ENCODE peak calls at places on chromosome 14, in four cellular contexts. M is MCF 10A, U is uterus, L is RWPE1. X is an unnamed sample.

GRCh38 chr14:67940476-67940875 is 120.9 kb downstream of the RAD51B start:
- DNase-seq in M (peak), L (no peak), U (no peak), X (no peak)

GRCh38 chr14:32934891-32935633 is 3.6 kb upstream of the NPAS3 start:
- DNase-seq in M (no peak), U (peak), L (no peak), X (no peak)

GRCh38 chr14:99012703-99013102 is 259.3 kb downstream of the BCL11B start:
- DNase-seq in M (no peak), U (no peak), L (no peak), X (no peak)

GRCh38 chr14:72883963-72884362 is 9.9 kb downstream of the DPF3 start:
- DNase-seq in L (no peak), M (no peak), U (no peak), X (no peak)

GRCh38 chr14:57871487-57872080 is 5.7 kb upstream of the SLC35F4 start:
- DNase-seq in L (peak), U (no peak), M (peak), X (peak)

GRCh38 chr14:104665663-104666522 is 23.5 kb upstream of the INF2 start:
- DNase-seq in L (no peak), M (peak), U (no peak), X (peak)

GRCh38 chr14:71592361-71592760 is 339.9 kb upstream of the RGS6 start:
- DNase-seq in L (no peak), M (no peak), U (no peak), X (no peak)

GRCh38 chr14:74723134-74723533 is 10.2 kb downstream of the FCF1 start:
- DNase-seq in U (no peak), L (no peak), M (no peak), X (no peak)